ENCODE peak calls at places on chromosomes 3 and 15, in four cellular contexts. One of them, this sample, is unnamed.

GRCh38 chr3:45011756-45012441 is 14.2 kb upstream of the CLEC3B start:
- DNase-seq in naive thymus-derived CD4-positive, alpha-beta T cell: no peak
- DNase-seq in A172: peak
- DNase-seq in GM04504: peak
- DNase-seq in this sample: peak

GRCh38 chr3:125294414-125294813 is 80.7 kb downstream of the ZNF148 start:
- DNase-seq in naive thymus-derived CD4-positive, alpha-beta T cell: no peak
- DNase-seq in A172: no peak
- DNase-seq in GM04504: no peak
- DNase-seq in this sample: no peak

GRCh38 chr3:184713521-184713920 is 1.7 kb upstream of the MAGEF1 start:
- DNase-seq in naive thymus-derived CD4-positive, alpha-beta T cell: no peak
- DNase-seq in A172: no peak
- DNase-seq in GM04504: no peak
- DNase-seq in this sample: no peak

GRCh38 chr15:99496302-99496629 is 69.5 kb upstream of the MEF2A start:
- DNase-seq in naive thymus-derived CD4-positive, alpha-beta T cell: no peak
- DNase-seq in A172: no peak
- DNase-seq in GM04504: no peak
- DNase-seq in this sample: no peak

GRCh38 chr3:40207796-40208195 is 101.7 kb upstream of the EIF1B start:
- DNase-seq in naive thymus-derived CD4-positive, alpha-beta T cell: no peak
- DNase-seq in A172: no peak
- DNase-seq in GM04504: no peak
- DNase-seq in this sample: no peak

GRCh38 chr3:14789640-14790285 is 29.0 kb upstream of the FGD5 start:
- DNase-seq in naive thymus-derived CD4-positive, alpha-beta T cell: no peak
- DNase-seq in A172: no peak
- DNase-seq in GM04504: no peak
- DNase-seq in this sample: no peak

GRCh38 chr3:11719406-11720219 is 75.9 kb upstream of the VGLL4 start:
- DNase-seq in naive thymus-derived CD4-positive, alpha-beta T cell: peak
- DNase-seq in A172: peak
- DNase-seq in GM04504: peak
- DNase-seq in this sample: no peak

GRCh38 chr15:63599401-63600000 is 2.3 kb downstream of the FBXL22 start:
- DNase-seq in naive thymus-derived CD4-positive, alpha-beta T cell: no peak
- DNase-seq in A172: no peak
- DNase-seq in GM04504: no peak
- DNase-seq in this sample: no peak

GRCh38 chr3:197183582-197183981 is 114.8 kb downstream of the DLG1 start:
- DNase-seq in naive thymus-derived CD4-positive, alpha-beta T cell: no peak
- DNase-seq in A172: no peak
- DNase-seq in GM04504: no peak
- DNase-seq in this sample: no peak

GRCh38 chr15:44719293-44719999 is 8.1 kb downstream of the B2M start:
- DNase-seq in naive thymus-derived CD4-positive, alpha-beta T cell: no peak
- DNase-seq in A172: no peak
- DNase-seq in GM04504: no peak
- DNase-seq in this sample: no peak

GRCh38 chr3:186772281-186772885 is 11.0 kb upstream of the EIF4A2 start:
- DNase-seq in naive thymus-derived CD4-positive, alpha-beta T cell: peak
- DNase-seq in A172: no peak
- DNase-seq in GM04504: no peak
- DNase-seq in this sample: no peak

GRCh38 chr15:37148714-37149113 is 48.4 kb upstream of the MEIS2 start:
- DNase-seq in naive thymus-derived CD4-positive, alpha-beta T cell: no peak
- DNase-seq in A172: no peak
- DNase-seq in GM04504: no peak
- DNase-seq in this sample: no peak

GRCh38 chr15:95129589-95129988 is 898.2 kb downstream of the MCTP2 start:
- DNase-seq in naive thymus-derived CD4-positive, alpha-beta T cell: no peak
- DNase-seq in A172: no peak
- DNase-seq in GM04504: no peak
- DNase-seq in this sample: peak

GRCh38 chr15:28456476-28457395 is 76.0 kb downstream of the GOLGA8G start:
- DNase-seq in naive thymus-derived CD4-positive, alpha-beta T cell: no peak
- DNase-seq in A172: no peak
- DNase-seq in GM04504: no peak
- DNase-seq in this sample: no peak

GRCh38 chr15:70633394-70633793 is 130.0 kb downstream of the UACA start:
- DNase-seq in naive thymus-derived CD4-positive, alpha-beta T cell: no peak
- DNase-seq in A172: no peak
- DNase-seq in GM04504: no peak
- DNase-seq in this sample: no peak

GRCh38 chr15:57762302-57762701 is 55.8 kb downstream of the POLR2M start:
- DNase-seq in naive thymus-derived CD4-positive, alpha-beta T cell: no peak
- DNase-seq in A172: no peak
- DNase-seq in GM04504: no peak
- DNase-seq in this sample: no peak